ENCODE peak calls at places on chromosomes 3 and 15, in five cellular contexts. T, K, I, Z and D are unnamed samples.

GRCh38 chr3:134031620-134031915 is 1.8 kb upstream of the SLCO2A1 start:
- DNase-seq in T (no peak), K (no peak), I (no peak), Z (no peak), D (no peak)

GRCh38 chr3:115254492-115255196 is 107.6 kb upstream of the ZBTB20 start:
- DNase-seq in T (no peak), K (no peak), I (peak; percentile 7), Z (no peak), D (no peak)

GRCh38 chr3:24042174-24042878 is 97.2 kb downstream of the NR1D2 start:
- DNase-seq in T (no peak), K (no peak), I (no peak), Z (no peak), D (no peak)

GRCh38 chr3:140093742-140094141 is 158.8 kb downstream of the CLSTN2 start:
- DNase-seq in T (peak; percentile 84), K (no peak), I (no peak), Z (peak; percentile 54), D (no peak)

GRCh38 chr3:171306631-171307030 is 153.6 kb downstream of the TNIK start:
- DNase-seq in T (peak; percentile 44), K (no peak), I (peak; percentile 16), Z (peak; percentile 73), D (no peak)

GRCh38 chr3:57911588-57911987 is 96.6 kb upstream of the FLNB start:
- DNase-seq in T (no peak), K (no peak), I (no peak), Z (no peak), D (no peak)

GRCh38 chr15:48385431-48385830 is 54.2 kb downstream of the DUT start:
- DNase-seq in T (no peak), K (no peak), I (no peak), Z (no peak), D (no peak)

GRCh38 chr3:11593318-11594034 is 50.2 kb downstream of the VGLL4 start:
- DNase-seq in T (no peak), K (no peak), I (no peak), Z (no peak), D (no peak)

GRCh38 chr3:39637807-39638206 is 170.3 kb downstream of the MOBP start:
- DNase-seq in T (no peak), K (no peak), I (peak; percentile 22), Z (no peak), D (no peak)

GRCh38 chr15:39835550-39835949 is 52.9 kb upstream of the FSIP1 start:
- DNase-seq in T (no peak), K (no peak), I (peak; percentile 41), Z (no peak), D (no peak)

GRCh38 chr3:83065861-83066260 is 1304.4 kb upstream of the GBE1 start:
- DNase-seq in T (no peak), K (no peak), I (no peak), Z (no peak), D (no peak)

GRCh38 chr15:89332446-89332845 is 2.2 kb downstream of the POLG start:
- DNase-seq in T (no peak), K (no peak), I (peak; percentile 62), Z (no peak), D (peak; percentile 92)

GRCh38 chr15:34809186-34809585 is 13.8 kb upstream of the ACTC1 start:
- DNase-seq in T (no peak), K (no peak), I (no peak), Z (no peak), D (no peak)

GRCh38 chr3:150286390-150287147 is 121.5 kb upstream of the TSC22D2 start:
- DNase-seq in T (peak; percentile 33), K (no peak), I (peak; percentile 86), Z (no peak), D (peak; percentile 24)

GRCh38 chr3:51712511-51712931 is 5.7 kb downstream of the GRM2 start:
- DNase-seq in T (no peak), K (no peak), I (no peak), Z (no peak), D (no peak)

GRCh38 chr3:46359748-46360509 is 6.0 kb downstream of the CCR2 start:
- DNase-seq in T (no peak), K (peak; percentile 30), I (no peak), Z (no peak), D (no peak)

GRCh38 chr3:174023445-174023844 is 625.9 kb downstream of the NLGN1 start:
- DNase-seq in T (no peak), K (no peak), I (no peak), Z (no peak), D (no peak)

GRCh38 chr15:70669966-70670658 is 93.2 kb downstream of the UACA start:
- DNase-seq in T (peak; percentile 37), K (no peak), I (no peak), Z (no peak), D (no peak)

GRCh38 chr15:70670680-70671079 is 92.7 kb downstream of the UACA start:
- DNase-seq in T (no peak), K (no peak), I (no peak), Z (no peak), D (no peak)

GRCh38 chr15:70669006-70669602 is 94.3 kb downstream of the UACA start:
- DNase-seq in T (no peak), K (no peak), I (no peak), Z (no peak), D (no peak)

DNA sequence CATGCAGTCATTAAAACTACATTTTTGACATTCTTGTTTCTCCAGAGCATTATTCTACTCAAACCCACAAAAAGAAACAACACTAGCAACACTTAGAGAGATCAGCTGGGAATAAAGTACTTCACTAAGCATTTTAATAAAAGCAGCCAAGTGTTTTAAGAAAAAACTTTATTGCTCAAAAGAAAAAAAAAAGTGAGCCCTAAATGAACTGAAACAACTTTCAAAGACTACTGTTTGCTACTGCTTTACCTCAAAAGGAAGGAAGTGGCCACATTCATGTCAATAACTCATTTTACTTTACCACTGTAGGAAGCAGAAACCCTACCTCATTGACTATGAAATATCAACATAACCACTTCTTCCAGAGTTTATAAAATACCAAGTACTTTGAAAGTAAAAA is 91.3 kb downstream of the UACA start:
- DNase-seq in T (no peak), K (no peak), I (no peak), Z (no peak), D (no peak)
- H3K36me3 ChIP-seq in T (no peaks in the 10 kb centered on the region), K (peaks cover 2% of the 10 kb centered on the region), I (no peaks in the 10 kb centered on the region), Z (peaks cover 6% of the 10 kb centered on the region), D (no peaks in the 10 kb centered on the region)

DNA sequence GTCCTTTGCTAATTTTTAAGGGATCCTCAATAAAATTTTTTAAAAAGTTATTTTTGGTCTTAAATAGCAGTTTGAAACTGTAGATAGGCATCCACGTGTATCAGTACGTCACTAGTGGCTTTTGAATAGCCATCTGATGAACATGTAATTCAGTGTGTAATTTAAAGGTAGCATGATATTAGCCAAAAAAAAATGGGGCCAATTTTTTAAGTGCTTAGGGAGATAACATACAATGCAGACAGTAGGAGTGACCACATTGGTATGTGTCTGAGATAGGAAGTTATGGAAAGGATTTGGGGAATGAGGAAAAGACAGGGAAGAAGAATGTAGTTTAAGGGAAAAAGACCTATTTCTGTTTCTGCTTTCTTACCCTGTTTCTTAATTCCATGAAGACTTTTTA is 2.5 kb downstream of the AP4E1 start:
- DNase-seq in T (no peak), K (no peak), I (no peak), Z (no peak), D (no peak)
- H3K4me3 ChIP-seq in T (no peak overlapping the region), K (no peak overlapping the region), I (no peak overlapping the region), Z (no peak overlapping the region), D (no peak overlapping the region)

GRCh38 chr15:96322401-96323249 is 7.9 kb upstream of the NR2F2 start:
- DNase-seq in T (no peak), K (peak; percentile 68), I (peak; percentile 70), Z (peak; percentile 36), D (peak; percentile 81)
- H3K27me3 ChIP-seq in T (no peaks in the 10 kb centered on the region), K (no peaks in the 10 kb centered on the region), I (peaks cover 100% of the 10 kb centered on the region), Z (peaks cover 92% of the 10 kb centered on the region), D (peaks cover 99% of the 10 kb centered on the region)

GRCh38 chr3:30660656-30661055 is 54.3 kb downstream of the TGFBR2 start:
- DNase-seq in T (no peak), K (no peak), I (no peak), Z (no peak), D (no peak)

GRCh38 chr3:30660128-30660525 is 53.7 kb downstream of the TGFBR2 start:
- DNase-seq in T (no peak), K (no peak), I (no peak), Z (no peak), D (no peak)

GRCh38 chr3:30659270-30660127 is 53.1 kb downstream of the TGFBR2 start:
- DNase-seq in T (no peak), K (no peak), I (no peak), Z (no peak), D (no peak)

GRCh38 chr3:30662836-30663235 is 56.4 kb downstream of the TGFBR2 start:
- DNase-seq in T (no peak), K (no peak), I (no peak), Z (no peak), D (no peak)

DNA sequence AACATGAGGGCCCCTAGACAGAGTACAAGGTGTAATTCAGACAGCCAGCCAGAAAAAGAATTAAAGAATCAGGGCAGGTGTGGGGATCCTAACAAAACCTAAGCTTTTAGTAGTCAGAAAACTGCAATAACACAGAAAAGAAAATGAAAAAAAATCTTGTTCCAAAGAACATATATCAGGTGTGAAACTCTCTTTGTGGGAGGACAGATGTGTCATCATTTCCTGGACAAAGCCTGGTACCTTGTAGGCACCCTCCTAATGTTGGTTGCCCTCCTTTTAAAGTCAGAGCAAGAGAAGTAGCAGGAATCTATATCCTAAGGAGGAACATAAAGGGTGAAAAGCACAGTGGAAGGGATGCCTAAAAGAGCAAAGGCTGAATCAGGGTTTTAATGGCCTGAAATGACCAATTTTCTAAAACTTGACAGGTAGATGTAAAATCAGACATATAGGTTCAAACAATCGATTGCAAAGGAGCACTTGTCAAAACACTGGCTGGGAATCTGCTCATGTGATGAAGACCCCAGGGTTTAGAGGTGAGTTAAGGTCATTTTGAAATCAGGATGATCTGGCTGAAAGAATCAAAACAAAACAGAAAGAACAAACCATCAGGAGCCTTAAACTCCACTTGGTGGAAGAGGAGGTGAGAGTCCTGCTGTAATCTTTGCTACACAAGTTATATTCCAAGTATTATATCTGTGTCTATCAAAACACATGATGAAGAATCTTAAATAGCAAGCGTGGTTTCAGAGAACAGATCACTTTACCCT is 54.9 kb downstream of the TGFBR2 start:
- DNase-seq in T (no peak), K (no peak), I (no peak), Z (no peak), D (no peak)
- H3K36me3 ChIP-seq in T (no peaks in the 10 kb centered on the region), K (no peaks in the 10 kb centered on the region), I (no peaks in the 10 kb centered on the region), Z (peaks cover 57% of the 10 kb centered on the region), D (peaks cover 2% of the 10 kb centered on the region)

DNA sequence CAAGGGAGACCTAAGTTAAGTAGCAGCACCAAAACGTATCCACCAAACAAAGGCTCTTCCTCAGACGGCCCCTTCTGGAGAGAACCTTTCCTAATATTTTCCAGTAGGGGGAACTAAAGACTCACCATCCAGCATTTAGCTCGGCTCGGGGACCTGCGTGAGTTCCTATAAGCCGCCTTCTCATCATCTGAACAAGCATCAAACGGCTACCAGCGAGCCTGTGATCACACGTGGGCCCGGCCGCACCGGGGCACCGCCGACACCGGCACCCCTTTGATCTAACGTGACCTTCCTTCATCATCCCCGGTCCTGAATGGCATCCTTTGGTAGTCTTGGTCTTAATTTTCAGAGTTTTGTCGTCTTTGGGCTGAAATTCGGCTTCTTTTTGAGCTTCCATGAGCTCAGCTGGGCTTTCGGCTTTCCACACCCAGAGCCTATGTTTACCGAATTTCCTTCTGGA is 1.4 kb upstream of the ROBO2 start:
- DNase-seq in T (peak; percentile 79), K (peak; percentile 85), I (peak; percentile 95), Z (peak; percentile 59), D (peak; percentile 68)
- H3K4me3 ChIP-seq in T (no peak overlapping the region), K (peak overlapping the region; percentile 89), I (peak overlapping the region; percentile 69), Z (peak overlapping the region; percentile 34), D (peak overlapping the region; percentile 70)